ENCODE peak calls at places on chromosomes 11 and 22, in five cellular contexts. G, K, S, J and O are unnamed samples. For H3K4me1, the result is how much of the 10 kb centered on the place peaks cover.

GRCh38 chr22:22371031-22371541 is 126.5 kb downstream of the VPREB1 start:
- DNase-seq in G (peak), K (no peak), S (no peak), J (no peak), O (peak)

GRCh38 chr11:88326112-88326511 is 11.4 kb downstream of the CTSC start:
- DNase-seq in J (no peak), G (peak), K (no peak), S (no peak), O (no peak)

GRCh38 chr11:18749681-18750319 is 23.8 kb upstream of the IGSF22 start:
- DNase-seq in S (no peak), K (no peak), G (peak), J (peak), O (no peak)

GRCh38 chr11:130047141-130047540 is 22.6 kb upstream of the APLP2 start:
- DNase-seq in K (no peak), G (no peak), S (no peak), J (no peak), O (no peak)

GRCh38 chr11:123056835-123057491 is 5.0 kb downstream of the HSPA8 start:
- DNase-seq in J (no peak), G (no peak), S (no peak), K (no peak), O (no peak)

GRCh38 chr11:112294688-112295340 is 34.2 kb upstream of the PLET1 start:
- DNase-seq in K (no peak), S (no peak), J (no peak), G (no peak), O (no peak)

GRCh38 chr22:43343262-43343988 is at the start of gene SCUBE1:
- DNase-seq in J (peak), S (peak), K (peak), G (peak), O (peak)

GRCh38 chr11:197741-198235 is 4.9 kb downstream of the SCGB1C1 start:
- DNase-seq in K (peak), J (no peak), S (no peak), G (no peak), O (no peak)

GRCh38 chr11:28528217-28528616 is 420.0 kb downstream of the METTL15 start:
- DNase-seq in G (no peak), S (no peak), J (no peak), K (no peak), O (no peak)

GRCh38 chr22:43411981-43412807 is at the start of gene MPPED1:
- DNase-seq in K (no peak), J (no peak), S (no peak), G (peak), O (no peak)

GRCh38 chr22:31229402-31230140 is 17.5 kb downstream of the LIMK2 start:
- DNase-seq in J (no peak), S (peak), K (no peak), G (peak), O (peak)

GRCh38 chr11:105988197-105988596 is 33.8 kb downstream of the MSANTD4 start:
- DNase-seq in G (no peak), J (no peak), S (no peak), K (no peak), O (no peak)

GRCh38 chr11:6745465-6746015 is 26.2 kb downstream of the OR2AG2 start:
- DNase-seq in K (no peak), S (no peak), G (no peak), J (no peak), O (no peak)

GRCh38 chr22:22687638-22688500 is 43.5 kb downstream of the GGTLC2 start:
- DNase-seq in G (peak), J (peak), S (no peak), K (no peak), O (no peak)

GRCh38 chr22:22944268-22944985 is 56.8 kb downstream of the IGLL5 start:
- DNase-seq in S (no peak), K (peak), G (peak), J (no peak), O (no peak)

GRCh38 chr11:107696140-107696539 is 15.7 kb downstream of the SLN start:
- DNase-seq in K (no peak), S (no peak), J (peak), G (no peak), O (no peak)

GRCh38 chr11:398826-399225 is 4.8 kb downstream of the PKP3 start:
- DNase-seq in J (no peak), S (no peak), G (no peak), K (no peak), O (no peak)

GRCh38 chr11:100525635-100526034 is 161.5 kb upstream of the ARHGAP42 start:
- DNase-seq in G (peak), S (no peak), J (peak), K (no peak), O (no peak)

GRCh38 chr11:73839123-73839457 is 37.6 kb downstream of the COA4 start:
- DNase-seq in G (no peak), S (no peak), K (no peak), J (no peak), O (no peak)

GRCh38 chr11:46697303-46697702 is 3.1 kb downstream of the ARHGAP1 start:
- DNase-seq in J (no peak), G (no peak), K (no peak), S (no peak), O (peak)

GRCh38 chr22:39144101-39144815 is 8.2 kb downstream of the CBX7 start:
- DNase-seq in K (no peak), G (peak), J (peak), S (no peak), O (no peak)

GRCh38 chr22:32044913-32045312 is 1.9 kb downstream of the SLC5A1 start:
- DNase-seq in G (no peak), S (no peak), J (peak), K (no peak), O (no peak)

GRCh38 chr22:30416843-30417242 is 8.7 kb upstream of the MTFP1 start:
- DNase-seq in G (no peak), J (no peak), S (no peak), K (no peak), O (no peak)

GRCh38 chr11:64323373-64323772 is 5.5 kb downstream of the PRDX5 start:
- DNase-seq in J (no peak), S (no peak), G (no peak), K (peak), O (no peak)

GRCh38 chr22:35712672-35713071 is 5.0 kb upstream of the APOL5 start:
- DNase-seq in G (no peak), S (no peak), K (no peak), J (no peak), O (no peak)

GRCh38 chr11:131530411-131530810 is 160.0 kb downstream of the NTM start:
- DNase-seq in K (no peak), J (no peak), S (no peak), G (no peak), O (no peak)

GRCh38 chr11:4672470-4672869 is 25.2 kb downstream of the OR51E2 start:
- DNase-seq in S (no peak), J (peak), K (no peak), G (no peak), O (no peak)

GRCh38 chr11:110601941-110602340 is 110.3 kb downstream of the ARHGAP20 start:
- DNase-seq in S (no peak), K (no peak), J (no peak), G (no peak), O (no peak)

GRCh38 chr22:16957781-16958180 is 50.2 kb downstream of the GAB4 start:
- DNase-seq in J (no peak), S (no peak), K (no peak), G (no peak), O (no peak)

GRCh38 chr22:48180631-48181030 is 1418.2 kb downstream of the TBC1D22A start:
- DNase-seq in K (no peak), S (no peak), J (no peak), G (no peak), O (no peak)

GRCh38 chr11:35045219-35045819 is 93.7 kb upstream of the CD44 start:
- DNase-seq in G (no peak), K (no peak), S (no peak), J (no peak), O (no peak)

GRCh38 chr22:19121631-19122142 is 525 bp downstream of the DGCR2 start:
- DNase-seq in J (peak), G (peak), S (peak), K (peak), O (peak)

GRCh38 chr22:27994481-27995331 is 75.7 kb upstream of the PITPNB start:
- DNase-seq in G (no peak), J (no peak), S (no peak), K (peak), O (no peak)

GRCh38 chr11:1102221-1102971 is 27.7 kb downstream of the MUC2 start:
- DNase-seq in S (no peak), J (no peak), K (peak), G (no peak), O (no peak)

GRCh38 chr22:16949561-16949960 is 58.5 kb downstream of the GAB4 start:
- DNase-seq in J (no peak), K (no peak), S (no peak), G (no peak), O (no peak)

GRCh38 chr11:117092951-117093590 is 5.2 kb downstream of the SIK3 start:
- DNase-seq in J (no peak), K (no peak), G (no peak), S (no peak), O (no peak)

GRCh38 chr11:82701847-82702520 is 31.7 kb downstream of the FAM181B start:
- DNase-seq in G (peak), K (no peak), J (peak), S (no peak), O (no peak)

GRCh38 chr11:78099671-78100070 is 20.0 kb upstream of the NDUFC2 start:
- DNase-seq in J (no peak), S (no peak), K (no peak), G (no peak), O (no peak)
- H3K27ac ChIP-seq in J (no peak), S (no peak), K (no peak), G (no peak), O (no peak)

GRCh38 chr11:22832315-22833041 is 2.9 kb upstream of the SVIP start:
- DNase-seq in S (no peak), J (peak), G (no peak), K (no peak), O (no peak)

GRCh38 chr11:22828373-22828772 is 1.2 kb downstream of the SVIP start:
- DNase-seq in J (no peak), S (no peak), G (no peak), K (no peak), O (no peak)

GRCh38 chr11:22830082-22830414 is 447 bp upstream of the SVIP start:
- DNase-seq in S (no peak), J (no peak), K (no peak), G (no peak), O (no peak)

GRCh38 chr11:22829231-22830081 is at the start of gene SVIP:
- DNase-seq in G (peak), S (peak), K (peak), J (peak), O (peak)
- TF ChIP-seq CTCF in G (peak), S (peak), K (peak), J (peak), O (peak)

DNA sequence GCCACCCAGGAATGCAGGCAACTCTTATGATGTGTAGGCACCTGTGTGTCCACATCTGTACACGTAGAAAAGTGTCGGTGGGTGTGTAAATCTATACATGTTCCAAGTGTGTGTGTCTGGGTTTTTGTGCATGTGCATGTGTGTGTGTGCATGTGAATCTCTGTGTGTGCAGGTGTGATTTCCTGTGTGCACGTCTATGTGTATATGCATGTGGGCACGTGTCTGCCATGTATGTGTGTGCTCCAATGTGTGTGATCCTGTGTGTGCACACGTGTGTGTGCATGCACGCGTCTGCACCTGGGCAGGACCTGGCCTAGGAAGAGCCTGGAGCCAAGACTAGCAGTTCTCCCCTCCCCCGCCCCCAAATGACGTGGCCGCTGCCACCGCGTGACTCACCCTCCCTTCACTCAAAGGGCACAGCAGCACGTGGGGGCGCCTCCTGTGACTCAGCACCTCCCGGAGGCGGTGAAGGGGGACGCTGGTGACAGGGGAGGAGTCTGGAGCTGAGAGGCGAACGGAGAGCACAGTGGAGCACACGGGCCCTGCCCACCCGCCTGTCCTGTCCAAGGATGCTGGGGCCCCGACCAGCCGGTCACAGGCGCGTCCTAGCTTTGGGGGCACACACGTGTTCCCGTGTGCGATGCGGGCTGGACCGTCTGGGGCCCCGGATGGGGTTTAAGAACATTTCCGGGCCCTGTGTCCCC is 10.1 kb downstream of the PIM3 start:
- DNase-seq in J (peak), K (peak), G (peak), S (peak), O (peak)
- H3K4me1 ChIP-seq in J (under half), K (under half), G (under half), S (under half), O (half or more)

GRCh38 chr22:26762503-26763170 is 105.2 kb downstream of the MIAT start:
- DNase-seq in J (no peak), G (no peak), S (no peak), K (no peak), O (no peak)
- H3K27ac ChIP-seq in J (no peak), G (no peak), S (no peak), K (no peak), O (no peak)

GRCh38 chr11:14418801-14419417 is 59.9 kb upstream of the RRAS2 start:
- DNase-seq in G (peak), J (peak), K (no peak), S (no peak), O (no peak)
- TF ChIP-seq CTCF in G (peak), J (peak), K (peak), S (no peak), O (peak)

GRCh38 chr22:17968126-17968525 is 56.2 kb downstream of the MICAL3 start:
- DNase-seq in J (no peak), K (no peak), S (no peak), G (peak), O (no peak)
- H3K4me1 ChIP-seq in J (under half), K (under half), S (under half), G (under half), O (half or more)

GRCh38 chr11:119295178-119295577 is 21.8 kb downstream of the MCAM start:
- DNase-seq in G (no peak), K (no peak), S (no peak), J (peak), O (no peak)
- H3K27ac ChIP-seq in G (no peak), K (no peak), S (no peak), J (no peak), O (no peak)

GRCh38 chr11:134098566-134099184 is 29.8 kb downstream of the JAM3 start:
- DNase-seq in J (peak), K (no peak), G (peak), S (no peak), O (no peak)
- TF ChIP-seq CTCF in J (peak), K (no peak), G (peak), S (no peak), O (peak)

GRCh38 chr11:2981130-2981529 is 11.0 kb downstream of the NAP1L4 start:
- DNase-seq in J (no peak), S (no peak), K (no peak), G (no peak), O (no peak)

GRCh38 chr11:2980168-2980840 is 11.8 kb downstream of the NAP1L4 start:
- DNase-seq in K (no peak), J (no peak), S (no peak), G (no peak), O (no peak)

GRCh38 chr11:2983908-2984307 is 8.2 kb downstream of the NAP1L4 start:
- DNase-seq in G (no peak), J (no peak), K (no peak), S (no peak), O (no peak)

GRCh38 chr11:2977113-2977512 is 15.0 kb downstream of the NAP1L4 start:
- DNase-seq in G (no peak), K (no peak), J (no peak), S (no peak), O (no peak)

GRCh38 chr11:2982214-2982613 is 9.9 kb downstream of the NAP1L4 start:
- DNase-seq in J (no peak), S (no peak), G (no peak), K (no peak), O (no peak)
- H3K4me1 ChIP-seq in J (under half), S (under half), G (under half), K (under half), O (under half)

GRCh38 chr11:76083563-76084451 is 122.5 kb downstream of the WNT11 start:
- DNase-seq in J (peak), S (no peak), G (no peak), K (no peak), O (no peak)
- H3K27ac ChIP-seq in J (peak), S (peak), G (no peak), K (no peak), O (peak)